ENCODE peak calls at places on chromosome 12, in seven cellular contexts. O, G, S, T, N, H and I are unnamed samples.

GRCh38 chr12:120909633-120910318 is 5.6 kb upstream of the SPPL3 start:
- DNase-seq in O (no peak), H (no peak), G (no peak), T (no peak), S (no peak), N (no peak), I (no peak)

GRCh38 chr12:67640863-67641262 is 7.7 kb upstream of the DYRK2 start:
- DNase-seq in G (no peak), T (no peak), S (no peak), N (no peak), O (no peak), H (no peak), I (no peak)

GRCh38 chr12:86634706-86635410 is 378.7 kb upstream of the MGAT4C start:
- DNase-seq in S (no peak), T (no peak), N (no peak), G (peak; percentile 40), H (no peak), O (no peak), I (no peak)

GRCh38 chr12:63857771-63858670 is 13.5 kb downstream of the SRGAP1 start:
- DNase-seq in N (no peak), T (no peak), H (no peak), S (no peak), O (no peak), G (peak; percentile 65), I (no peak)

GRCh38 chr12:50043854-50044253 is 13.5 kb upstream of the ASIC1 start:
- DNase-seq in O (no peak), G (no peak), N (no peak), T (no peak), H (no peak), S (no peak), I (no peak)

GRCh38 chr12:91053951-91054715 is 3.7 kb downstream of the KERA start:
- DNase-seq in S (no peak), N (no peak), H (no peak), G (peak; percentile 25), T (no peak), O (no peak), I (no peak)

GRCh38 chr12:50222275-50222783 is 55.2 kb upstream of the CERS5 start:
- DNase-seq in O (peak; percentile 55), S (peak; percentile 57), H (peak; percentile 39), N (no peak), G (peak; percentile 73), T (peak; percentile 35), I (peak; percentile 50)

GRCh38 chr12:128818065-128819022 is 5.4 kb downstream of the SLC15A4 start:
- DNase-seq in T (no peak), S (no peak), O (no peak), H (no peak), G (peak; percentile 26), N (no peak), I (peak; percentile 58)

GRCh38 chr12:66279127-66279712 is 23.1 kb upstream of the HELB start:
- DNase-seq in S (no peak), N (no peak), T (peak; percentile 40), G (peak; percentile 33), O (peak; percentile 19), H (no peak), I (no peak)

GRCh38 chr12:153080-153746 is 60.7 kb downstream of the SLC6A12 start:
- DNase-seq in H (peak; percentile 59), T (peak; percentile 86), G (peak; percentile 79), O (peak; percentile 87), N (peak; percentile 78), S (no peak), I (peak; percentile 79)

GRCh38 chr12:3720772-3721171 is 32.1 kb downstream of the CRACR2A start:
- DNase-seq in T (no peak), O (no peak), H (no peak), S (no peak), N (no peak), G (no peak), I (no peak)

GRCh38 chr12:75661927-75662326 is 150.5 kb upstream of the KRR1 start:
- DNase-seq in O (no peak), H (no peak), T (no peak), G (no peak), S (no peak), N (no peak), I (no peak)

GRCh38 chr12:131128556-131128955 is 174.8 kb downstream of the ADGRD1 start:
- DNase-seq in H (no peak), N (no peak), G (no peak), S (no peak), O (no peak), T (no peak), I (no peak)
- TF ChIP-seq CTCF in H (no peak), N (no peak), G (no peak), S (no peak), O (no peak), T (no peak), I (no peak)

GRCh38 chr12:114512351-114512750 is 106.4 kb upstream of the TBX5 start:
- DNase-seq in S (no peak), H (no peak), T (no peak), N (no peak), G (peak; percentile 31), O (no peak), I (no peak)
- TF ChIP-seq CTCF in S (no peak), H (no peak), T (no peak), N (no peak), G (no peak), O (no peak), I (no peak)

DNA sequence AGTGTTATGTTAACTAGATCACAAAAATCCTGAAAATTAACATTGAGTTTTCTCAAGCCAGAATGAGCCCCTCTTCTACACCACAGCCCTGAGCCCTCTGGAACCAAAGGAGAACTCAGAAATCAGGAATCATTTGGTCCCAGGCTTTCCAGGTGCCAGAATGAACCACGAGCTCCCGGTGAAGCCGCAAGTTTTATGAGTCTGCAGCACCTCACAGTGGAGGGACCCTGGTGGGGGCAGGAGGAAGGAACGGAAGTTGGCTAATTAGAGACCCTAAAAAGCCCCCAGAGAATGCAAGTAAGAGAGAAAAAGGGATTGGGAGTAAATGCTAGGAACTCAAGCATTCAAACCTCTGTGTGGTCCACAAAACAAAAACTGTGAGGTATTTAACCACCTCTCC is 52.9 kb upstream of the BCL2L14 start:
- DNase-seq in S (no peak), G (no peak), T (peak; percentile 18), N (no peak), O (no peak), H (no peak), I (no peak)
- TF ChIP-seq CTCF in S (no peak), G (peak; percentile 6), T (no peak), N (peak; percentile 62), O (no peak), H (no peak), I (no peak)

GRCh38 chr12:113826805-113827204 is 139.3 kb downstream of the RBM19 start:
- DNase-seq in S (no peak), H (no peak), N (no peak), G (no peak), T (no peak), O (no peak), I (no peak)
- TF ChIP-seq CTCF in S (no peak), H (peak; percentile 12), N (peak; percentile 34), G (no peak), T (no peak), O (peak; percentile 13), I (no peak)

GRCh38 chr12:46886541-46887041 is 60.8 kb upstream of the SLC38A4 start:
- DNase-seq in G (no peak), O (no peak), N (no peak), T (no peak), H (no peak), S (no peak), I (no peak)
- TF ChIP-seq CTCF in G (no peak), O (no peak), N (no peak), T (no peak), H (no peak), S (no peak), I (no peak)

GRCh38 chr12:47373554-47374150 is 293.9 kb upstream of the AMIGO2 start:
- DNase-seq in G (no peak), H (no peak), T (no peak), S (no peak), N (no peak), O (no peak), I (no peak)

GRCh38 chr12:47377414-47378221 is 297.9 kb upstream of the AMIGO2 start:
- DNase-seq in T (no peak), N (no peak), O (no peak), H (no peak), S (peak; percentile 99), G (peak; percentile 99), I (no peak)

GRCh38 chr12:47378222-47378582 is 298.4 kb upstream of the AMIGO2 start:
- DNase-seq in S (no peak), O (no peak), N (no peak), G (peak; percentile 55), H (no peak), T (no peak), I (no peak)

GRCh38 chr12:47378907-47379306 is 299.1 kb upstream of the AMIGO2 start:
- DNase-seq in T (no peak), S (no peak), O (no peak), H (no peak), G (peak; percentile 31), N (no peak), I (no peak)

DNA sequence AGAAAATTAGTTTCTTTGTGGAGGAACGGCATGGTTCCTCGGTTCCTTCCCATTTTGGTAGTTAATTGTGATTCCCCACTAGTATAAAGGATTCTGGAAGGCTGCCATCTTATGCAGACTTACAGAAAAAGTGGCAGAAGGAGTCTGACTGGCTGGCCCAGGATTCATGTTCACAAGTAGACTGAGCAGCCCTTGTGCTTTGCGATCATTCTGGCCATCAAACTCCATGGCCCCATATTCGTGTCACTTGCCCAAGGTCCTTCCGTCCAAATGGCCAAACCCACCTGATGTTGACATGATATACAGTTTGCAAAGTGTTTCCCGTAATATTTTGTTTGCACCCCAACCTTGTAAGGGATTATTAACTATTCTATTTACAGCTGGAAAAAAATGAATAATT is 297.2 kb upstream of the AMIGO2 start:
- DNase-seq in T (no peak), G (peak; percentile 39), H (no peak), O (no peak), S (peak; percentile 35), N (no peak), I (no peak)
- TF ChIP-seq CTCF in T (no peak), G (no peak), H (no peak), O (no peak), S (no peak), N (no peak), I (no peak)

GRCh38 chr12:22283508-22283907 is 51.0 kb downstream of the ST8SIA1 start:
- DNase-seq in G (no peak), H (no peak), T (no peak), N (no peak), S (no peak), O (no peak), I (no peak)
- TF ChIP-seq CTCF in G (no peak), H (no peak), T (no peak), N (no peak), S (no peak), O (peak; percentile 22), I (no peak)